ENCODE peak calls at places on chromosomes 2 and 18, in ten cellular contexts. V is upper lobe of right lung, N is stomach, T is heart left ventricle, Y is choroid plexus epithelial cell, K is AG04449, G is WERI-Rb-1, J is lower lobe of right lung, U is fibroblast of the aortic adventitia, X is psoas muscle. R is an unnamed sample.

GRCh38 chr2:222840060-222840802 is 20.6 kb upstream of the ACSL3 start:
- DNase-seq in V (no peak), N (no peak), T (no peak), Y (no peak), K (no peak), G (no peak), J (no peak), U (no peak), X (no peak), R (no peak)

GRCh38 chr2:32738939-32739338 is 111.1 kb downstream of the TTC27 start:
- DNase-seq in V (no peak), N (no peak), T (no peak), Y (peak), K (no peak), G (no peak), J (no peak), U (peak), X (no peak), R (no peak)

GRCh38 chr2:241595600-241596140 is 37.1 kb downstream of the BOK start:
- DNase-seq in V (no peak), N (no peak), T (no peak), Y (peak), K (no peak), G (no peak), J (no peak), U (no peak), X (no peak), R (no peak)

GRCh38 chr2:6780765-6781274 is 84.9 kb downstream of the CMPK2 start:
- DNase-seq in V (peak), N (peak), T (peak), Y (peak), K (no peak), G (no peak), J (peak), U (no peak), X (peak), R (peak)

GRCh38 chr2:183072177-183072576 is 6.4 kb upstream of the DUSP19 start:
- DNase-seq in V (no peak), N (no peak), T (no peak), Y (no peak), K (no peak), G (no peak), J (no peak), U (no peak), X (no peak), R (no peak)

GRCh38 chr18:53745228-53745967 is 479.1 kb downstream of the MBD2 start:
- DNase-seq in V (no peak), N (no peak), T (no peak), Y (peak), K (no peak), G (no peak), J (no peak), U (peak), X (no peak), R (no peak)

GRCh38 chr2:75565523-75566449 is 5.0 kb upstream of the EVA1A start:
- DNase-seq in V (no peak), N (no peak), T (no peak), Y (no peak), K (no peak), G (no peak), J (no peak), U (no peak), X (no peak), R (no peak)

GRCh38 chr18:12336251-12336650 is 28.2 kb downstream of the TUBB6 start:
- DNase-seq in V (no peak), N (no peak), T (no peak), Y (no peak), K (no peak), G (no peak), J (no peak), U (no peak), X (no peak), R (no peak)

GRCh38 chr2:38652431-38653273 is 13.3 kb upstream of the GALM start:
- DNase-seq in V (no peak), N (no peak), T (no peak), Y (no peak), K (no peak), G (no peak), J (no peak), U (no peak), X (no peak), R (no peak)

GRCh38 chr2:226153553-226153952 is 646.1 kb downstream of the IRS1 start:
- DNase-seq in V (no peak), N (no peak), T (no peak), Y (no peak), K (no peak), G (no peak), J (no peak), U (no peak), X (no peak), R (no peak)

GRCh38 chr2:63078852-63079606 is 28.4 kb downstream of the OTX1 start:
- DNase-seq in V (no peak), N (no peak), T (no peak), Y (no peak), K (no peak), G (peak), J (no peak), U (no peak), X (no peak), R (no peak)

GRCh38 chr2:128986026-128986720 is 667.5 kb upstream of the HS6ST1 start:
- DNase-seq in V (no peak), N (no peak), T (no peak), Y (no peak), K (no peak), G (peak), J (no peak), U (no peak), X (no peak), R (no peak)

GRCh38 chr2:181850914-181851560 is 40.5 kb upstream of the ITPRID2 start:
- DNase-seq in V (no peak), N (no peak), T (no peak), Y (no peak), K (no peak), G (no peak), J (no peak), U (no peak), X (no peak), R (no peak)

GRCh38 chr2:150520088-150520487 is 32.6 kb upstream of the RND3 start:
- DNase-seq in V (no peak), N (no peak), T (no peak), Y (no peak), K (no peak), G (no peak), J (no peak), U (no peak), X (no peak), R (no peak)

GRCh38 chr2:246489-247145 is 17.2 kb downstream of the SH3YL1 start:
- DNase-seq in V (no peak), N (no peak), T (no peak), Y (peak), K (peak), G (peak), J (no peak), U (peak), X (no peak), R (peak)

GRCh38 chr2:23654756-23655155 is 269.8 kb downstream of the KLHL29 start:
- DNase-seq in V (no peak), N (no peak), T (no peak), Y (no peak), K (no peak), G (no peak), J (no peak), U (no peak), X (no peak), R (no peak)

GRCh38 chr2:103788875-103789715 is 1027.3 kb downstream of the TMEM182 start:
- DNase-seq in V (peak), N (no peak), T (peak), Y (peak), K (no peak), G (no peak), J (no peak), U (no peak), X (no peak), R (no peak)

GRCh38 chr2:201406077-201406662 is 45.1 kb downstream of the TRAK2 start:
- DNase-seq in V (no peak), N (no peak), T (no peak), Y (peak), K (peak), G (no peak), J (no peak), U (peak), X (no peak), R (peak)

GRCh38 chr2:169141713-169142352 is 72.5 kb downstream of the DHRS9 start:
- DNase-seq in V (no peak), N (peak), T (peak), Y (peak), K (no peak), G (peak), J (no peak), U (peak), X (no peak), R (peak)

GRCh38 chr18:3380384-3380961 is 69.5 kb upstream of the TGIF1 start:
- DNase-seq in V (no peak), N (no peak), T (no peak), Y (peak), K (no peak), G (peak), J (no peak), U (peak), X (peak), R (peak)

GRCh38 chr2:10269711-10270610 is 32.7 kb upstream of the HPCAL1 start:
- DNase-seq in V (peak), N (peak), T (no peak), Y (no peak), K (no peak), G (peak), J (peak), U (no peak), X (no peak), R (no peak)

GRCh38 chr2:36737131-36737750 is 40.7 kb downstream of the VIT start:
- DNase-seq in V (no peak), N (no peak), T (no peak), Y (no peak), K (no peak), G (no peak), J (no peak), U (no peak), X (no peak), R (no peak)

GRCh38 chr2:181356526-181356925 is 100.7 kb upstream of the ITGA4 start:
- DNase-seq in V (no peak), N (no peak), T (no peak), Y (peak), K (no peak), G (no peak), J (no peak), U (peak), X (no peak), R (peak)

GRCh38 chr18:48543228-48543627 is 4.4 kb downstream of the CTIF start:
- DNase-seq in V (no peak), N (no peak), T (no peak), Y (no peak), K (no peak), G (no peak), J (no peak), U (no peak), X (no peak), R (no peak)

GRCh38 chr2:102592601-102593000 is 26.8 kb upstream of the SLC9A2 start:
- DNase-seq in V (no peak), N (peak), T (no peak), Y (peak), K (no peak), G (no peak), J (no peak), U (peak), X (no peak), R (peak)

GRCh38 chr2:217831306-217831705 is 171.5 kb downstream of the TNS1 start:
- DNase-seq in V (no peak), N (no peak), T (peak), Y (no peak), K (no peak), G (no peak), J (no peak), U (no peak), X (no peak), R (no peak)

DNA sequence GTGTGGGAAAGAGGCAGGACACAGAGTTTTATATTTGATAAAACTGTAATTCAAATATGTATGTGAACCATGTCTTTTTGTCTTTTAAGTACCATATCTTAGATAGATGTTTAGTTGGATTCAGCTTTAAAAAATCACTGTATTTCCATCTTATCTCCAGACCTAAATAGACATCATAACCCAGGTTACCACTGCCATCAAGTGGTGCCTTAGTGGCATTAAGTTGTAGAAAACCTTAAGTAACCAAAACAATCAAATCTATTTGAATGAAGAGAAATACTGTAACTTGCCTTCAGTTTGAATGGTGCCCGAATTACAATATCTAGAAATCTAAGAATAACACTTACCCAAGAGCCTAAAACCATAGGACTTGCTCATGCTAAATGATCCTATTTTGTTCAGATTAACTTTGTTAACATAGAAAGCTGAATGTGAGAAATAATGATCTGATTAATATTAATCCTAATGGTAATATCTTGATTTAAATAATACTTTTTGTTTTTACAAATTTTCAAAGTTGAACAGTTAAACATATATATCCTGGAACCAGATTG is 92.5 kb upstream of the MAP2 start:
- DNase-seq in V (no peak), N (no peak), T (no peak), Y (peak), K (no peak), G (peak), J (no peak), U (peak), X (no peak), R (peak)
- TF ChIP-seq CTCF in V (peak), N (no peak), T (peak), Y (peak), K (peak), G (peak), J (peak), U (peak), X (peak), R (peak)

GRCh38 chr18:34650121-34650545 is 60.0 kb upstream of the DTNA start:
- DNase-seq in V (no peak), N (no peak), T (no peak), Y (peak), K (no peak), G (no peak), J (no peak), U (peak), X (no peak), R (peak)
- H3K4me3 ChIP-seq in V (no peak), N (no peak), T (no peak), Y (no peak), K (no peak), G (no peak), J (no peak), U (no peak), X (peak), R (no peak)

GRCh38 chr2:235270951-235271350 is 222.9 kb upstream of the AGAP1 start:
- DNase-seq in V (no peak), N (no peak), T (no peak), Y (peak), K (peak), G (no peak), J (no peak), U (peak), X (no peak), R (peak)
- TF ChIP-seq CTCF in V (no peak), N (no peak), T (no peak), Y (no peak), K (no peak), G (no peak), J (no peak), U (no peak), X (no peak), R (no peak)

GRCh38 chr2:4408311-4408710 is 704.9 kb downstream of the DCDC2C start:
- DNase-seq in V (no peak), N (no peak), T (no peak), Y (no peak), K (no peak), G (no peak), J (no peak), U (no peak), X (no peak), R (no peak)
- H3K4me3 ChIP-seq in V (no peak), N (no peak), T (no peak), Y (no peak), K (no peak), G (no peak), J (no peak), U (no peak), X (no peak), R (no peak)

GRCh38 chr2:46029332-46029811 is 267.8 kb upstream of the EPAS1 start:
- DNase-seq in V (no peak), N (no peak), T (peak), Y (peak), K (no peak), G (no peak), J (no peak), U (peak), X (no peak), R (peak)
- TF ChIP-seq CTCF in V (peak), N (no peak), T (peak), Y (peak), K (no peak), G (peak), J (peak), U (no peak), X (no peak), R (peak)

R was measured in fibroblast of lung.